ENCODE peak calls at places on chromosomes 1 and 21, in eight cellular contexts. W is GM23338; C is small intestine; G is stimulated activated CD8-positive, alpha-beta memory T cell treated with anti-CD3 and anti-CD28 coated beads, Interleukin-15, amount 100 ng/mL, for 24 hours; R is iPS DF 19.7; T is psoas muscle; L is substantia nigra; D is activated CD4-positive, alpha-beta T cell treated with anti-CD3 and anti-CD28 coated beads, Interleukin-2, amount 50 U/mL, for 1 hour. I is an unnamed sample.

GRCh38 chr1:72526926-72527325 is 244.6 kb upstream of the NEGR1 start:
- DNase-seq in W (no peak), C (no peak), G (no peak), R (no peak), T (no peak), L (no peak), D (no peak), I (no peak)

GRCh38 chr1:59008599-59009347 is 224.9 kb upstream of the JUN start:
- DNase-seq in W (no peak), C (no peak), G (no peak), R (no peak), T (peak), L (no peak), D (no peak), I (no peak)

GRCh38 chr1:17932164-17932563 is 175.4 kb upstream of the IGSF21 start:
- DNase-seq in W (no peak), C (no peak), G (no peak), R (no peak), T (no peak), L (no peak), D (no peak), I (no peak)

GRCh38 chr1:67987046-67987799 is 63.2 kb downstream of the DIRAS3 start:
- DNase-seq in W (no peak), C (no peak), G (no peak), R (no peak), T (no peak), L (no peak), D (no peak), I (no peak)

GRCh38 chr1:6923012-6923805 is 138.0 kb downstream of the CAMTA1 start:
- DNase-seq in W (no peak), C (no peak), G (no peak), R (no peak), T (no peak), L (no peak), D (no peak), I (no peak)

GRCh38 chr1:227449051-227449450 is 114.3 kb upstream of the ZNF678 start:
- DNase-seq in W (peak), C (peak), G (no peak), R (peak), T (no peak), L (no peak), D (no peak), I (peak)

GRCh38 chr1:89804646-89805237 is 16.1 kb upstream of the LRRC8D start:
- DNase-seq in W (peak), C (peak), G (peak), R (no peak), T (peak), L (peak), D (peak), I (peak)

GRCh38 chr1:89755593-89755992 is 65.2 kb upstream of the LRRC8D start:
- DNase-seq in W (no peak), C (no peak), G (no peak), R (no peak), T (no peak), L (no peak), D (no peak), I (no peak)

GRCh38 chr1:247370786-247371732 is 39.4 kb upstream of the ZNF496 start:
- DNase-seq in W (peak), C (no peak), G (no peak), R (no peak), T (no peak), L (no peak), D (no peak), I (no peak)

GRCh38 chr1:84008631-84009030 is 9.7 kb upstream of the TTLL7 start:
- DNase-seq in W (no peak), C (no peak), G (no peak), R (no peak), T (no peak), L (no peak), D (no peak), I (no peak)

GRCh38 chr1:156337888-156338179 is 258 bp downstream of the CCT3 start:
- DNase-seq in W (no peak), C (no peak), G (no peak), R (no peak), T (peak), L (no peak), D (no peak), I (no peak)

GRCh38 chr1:36322085-36322785 is 1.2 kb downstream of the EVA1B start:
- DNase-seq in W (peak), C (no peak), G (no peak), R (no peak), T (no peak), L (no peak), D (no peak), I (no peak)

GRCh38 chr1:199855580-199855979 is 171.9 kb upstream of the NR5A2 start:
- DNase-seq in W (no peak), C (no peak), G (no peak), R (no peak), T (no peak), L (no peak), D (no peak), I (no peak)

GRCh38 chr1:52842643-52843310 is at the start of gene ZYG11A:
- DNase-seq in W (peak), C (peak), G (peak), R (no peak), T (peak), L (no peak), D (peak), I (peak)

GRCh38 chr1:230000439-230001184 is 66.4 kb upstream of the GALNT2 start:
- DNase-seq in W (no peak), C (no peak), G (no peak), R (no peak), T (no peak), L (no peak), D (no peak), I (no peak)

GRCh38 chr21:46667191-46667734 is 31.8 kb downstream of the PRMT2 start:
- DNase-seq in W (peak), C (no peak), G (no peak), R (no peak), T (no peak), L (no peak), D (no peak), I (peak)

GRCh38 chr1:199038188-199038587 is 399.3 kb downstream of the PTPRC start:
- DNase-seq in W (no peak), C (no peak), G (no peak), R (no peak), T (no peak), L (no peak), D (no peak), I (no peak)

GRCh38 chr1:30682396-30683275 is 40.7 kb downstream of the MATN1 start:
- DNase-seq in W (no peak), C (peak), G (no peak), R (no peak), T (no peak), L (no peak), D (no peak), I (no peak)

GRCh38 chr21:34743831-34744230 is 75.0 kb downstream of the CLIC6 start:
- DNase-seq in W (no peak), C (peak), G (no peak), R (no peak), T (peak), L (no peak), D (no peak), I (no peak)

GRCh38 chr21:44765231-44766013 is 36.2 kb downstream of the UBE2G2 start:
- DNase-seq in W (no peak), C (no peak), G (no peak), R (no peak), T (no peak), L (no peak), D (peak), I (peak)

GRCh38 chr1:199163277-199164069 is 524.6 kb downstream of the PTPRC start:
- DNase-seq in W (no peak), C (no peak), G (no peak), R (no peak), T (no peak), L (no peak), D (no peak), I (no peak)

GRCh38 chr1:104132386-104132973 is 382.8 kb downstream of the AMY1C start:
- DNase-seq in W (peak), C (no peak), G (no peak), R (peak), T (no peak), L (no peak), D (no peak), I (peak)

GRCh38 chr1:232306269-232306911 is 323.5 kb downstream of the SIPA1L2 start:
- DNase-seq in W (peak), C (no peak), G (no peak), R (no peak), T (peak), L (no peak), D (no peak), I (no peak)

GRCh38 chr1:223622132-223622842 is 43.2 kb downstream of the CAPN8 start:
- DNase-seq in W (no peak), C (peak), G (no peak), R (no peak), T (peak), L (no peak), D (no peak), I (no peak)

GRCh38 chr1:206705187-206705586 is 20.5 kb downstream of the MAPKAPK2 start:
- DNase-seq in W (peak), C (no peak), G (no peak), R (no peak), T (peak), L (no peak), D (no peak), I (no peak)

GRCh38 chr1:61477301-61477700 is 247.6 kb downstream of the TM2D1 start:
- DNase-seq in W (peak), C (no peak), G (no peak), R (peak), T (no peak), L (no peak), D (no peak), I (no peak)

GRCh38 chr1:231045318-231045717 is 5.3 kb upstream of the FAM89A start:
- DNase-seq in W (no peak), C (no peak), G (no peak), R (no peak), T (no peak), L (no peak), D (no peak), I (no peak)

GRCh38 chr1:36625959-36626337 is 143.2 kb upstream of the CSF3R start:
- DNase-seq in W (peak), C (no peak), G (no peak), R (no peak), T (no peak), L (no peak), D (no peak), I (no peak)